ENCODE peak calls at places on chromosomes 5 and 9, in five cellular contexts. One of them, this sample, is unnamed.

GRCh38 chr5:143968071-143968878 is 156.3 kb downstream of the HMHB1 start:
- DNase-seq in OCI-LY7: peak; percentile 36
- DNase-seq in CD8-positive, alpha-beta T cell: no peak
- DNase-seq in BJ: peak; percentile 38
- DNase-seq in AG09309: peak; percentile 82
- DNase-seq in this sample: peak; percentile 34

GRCh38 chr9:70439991-70440706 is 25.7 kb upstream of the KLF9 start:
- DNase-seq in OCI-LY7: no peak
- DNase-seq in CD8-positive, alpha-beta T cell: no peak
- DNase-seq in BJ: no peak
- DNase-seq in AG09309: no peak
- DNase-seq in this sample: no peak

GRCh38 chr5:178121450-178122276 is 8.3 kb downstream of the N4BP3 start:
- DNase-seq in OCI-LY7: peak; percentile 78
- DNase-seq in CD8-positive, alpha-beta T cell: no peak
- DNase-seq in BJ: no peak
- DNase-seq in AG09309: no peak
- DNase-seq in this sample: no peak

GRCh38 chr5:31114817-31115216 is 78.7 kb upstream of the CDH6 start:
- DNase-seq in OCI-LY7: no peak
- DNase-seq in CD8-positive, alpha-beta T cell: no peak
- DNase-seq in BJ: no peak
- DNase-seq in AG09309: no peak
- DNase-seq in this sample: no peak

GRCh38 chr5:32076699-32077695 is 97.1 kb downstream of the GOLPH3 start:
- DNase-seq in OCI-LY7: peak; percentile 68
- DNase-seq in CD8-positive, alpha-beta T cell: peak; percentile 41
- DNase-seq in BJ: no peak
- DNase-seq in AG09309: peak; percentile 8
- DNase-seq in this sample: peak; percentile 10

GRCh38 chr9:106970219-106970975 is 107.4 kb downstream of the ZNF462 start:
- DNase-seq in OCI-LY7: no peak
- DNase-seq in CD8-positive, alpha-beta T cell: no peak
- DNase-seq in BJ: no peak
- DNase-seq in AG09309: no peak
- DNase-seq in this sample: no peak

GRCh38 chr5:112548246-112548982 is 129.3 kb upstream of the EPB41L4A start:
- DNase-seq in OCI-LY7: no peak
- DNase-seq in CD8-positive, alpha-beta T cell: no peak
- DNase-seq in BJ: peak; percentile 25
- DNase-seq in AG09309: peak; percentile 68
- DNase-seq in this sample: no peak

GRCh38 chr5:61280766-61281427 is 51.2 kb upstream of the ZSWIM6 start:
- DNase-seq in OCI-LY7: no peak
- DNase-seq in CD8-positive, alpha-beta T cell: no peak
- DNase-seq in BJ: no peak
- DNase-seq in AG09309: no peak
- DNase-seq in this sample: no peak

GRCh38 chr9:120478208-120478607 is 101.8 kb downstream of the CDK5RAP2 start:
- DNase-seq in OCI-LY7: no peak
- DNase-seq in CD8-positive, alpha-beta T cell: no peak
- DNase-seq in BJ: no peak
- DNase-seq in AG09309: no peak
- DNase-seq in this sample: no peak

GRCh38 chr5:173243808-173244305 is 8.9 kb upstream of the NKX2-5 start:
- DNase-seq in OCI-LY7: no peak
- DNase-seq in CD8-positive, alpha-beta T cell: no peak
- DNase-seq in BJ: no peak
- DNase-seq in AG09309: no peak
- DNase-seq in this sample: no peak

DNA sequence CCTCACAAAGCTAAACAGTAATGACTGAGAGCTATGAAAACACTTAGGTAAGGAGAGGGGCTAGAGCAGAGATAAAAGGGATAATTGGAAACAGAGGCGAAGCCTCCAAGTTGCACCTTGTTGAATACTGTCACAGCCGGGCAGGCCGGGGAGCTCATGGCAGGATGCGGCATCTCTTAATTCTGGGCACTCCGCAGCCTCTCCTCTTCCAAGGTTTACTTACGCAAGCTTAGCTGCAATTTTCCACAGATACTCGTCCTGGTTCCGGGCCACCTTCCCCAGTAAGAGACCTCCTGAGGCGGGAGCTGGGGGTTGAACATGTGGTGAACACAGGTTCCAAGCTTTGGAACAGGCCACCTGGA is 334.9 kb downstream of the CWC27 start:
- DNase-seq in OCI-LY7: no peak
- DNase-seq in CD8-positive, alpha-beta T cell: peak; percentile 23
- DNase-seq in BJ: no peak
- DNase-seq in AG09309: no peak
- DNase-seq in this sample: no peak
- H3K4me3 ChIP-seq in OCI-LY7: peak overlapping the region; percentile 70
- H3K4me3 ChIP-seq in CD8-positive, alpha-beta T cell: peak overlapping the region; percentile 64
- H3K4me3 ChIP-seq in BJ: no peak overlapping the region
- H3K4me3 ChIP-seq in AG09309: no peak overlapping the region
- H3K4me3 ChIP-seq in this sample: peak overlapping the region; percentile 65

DNA sequence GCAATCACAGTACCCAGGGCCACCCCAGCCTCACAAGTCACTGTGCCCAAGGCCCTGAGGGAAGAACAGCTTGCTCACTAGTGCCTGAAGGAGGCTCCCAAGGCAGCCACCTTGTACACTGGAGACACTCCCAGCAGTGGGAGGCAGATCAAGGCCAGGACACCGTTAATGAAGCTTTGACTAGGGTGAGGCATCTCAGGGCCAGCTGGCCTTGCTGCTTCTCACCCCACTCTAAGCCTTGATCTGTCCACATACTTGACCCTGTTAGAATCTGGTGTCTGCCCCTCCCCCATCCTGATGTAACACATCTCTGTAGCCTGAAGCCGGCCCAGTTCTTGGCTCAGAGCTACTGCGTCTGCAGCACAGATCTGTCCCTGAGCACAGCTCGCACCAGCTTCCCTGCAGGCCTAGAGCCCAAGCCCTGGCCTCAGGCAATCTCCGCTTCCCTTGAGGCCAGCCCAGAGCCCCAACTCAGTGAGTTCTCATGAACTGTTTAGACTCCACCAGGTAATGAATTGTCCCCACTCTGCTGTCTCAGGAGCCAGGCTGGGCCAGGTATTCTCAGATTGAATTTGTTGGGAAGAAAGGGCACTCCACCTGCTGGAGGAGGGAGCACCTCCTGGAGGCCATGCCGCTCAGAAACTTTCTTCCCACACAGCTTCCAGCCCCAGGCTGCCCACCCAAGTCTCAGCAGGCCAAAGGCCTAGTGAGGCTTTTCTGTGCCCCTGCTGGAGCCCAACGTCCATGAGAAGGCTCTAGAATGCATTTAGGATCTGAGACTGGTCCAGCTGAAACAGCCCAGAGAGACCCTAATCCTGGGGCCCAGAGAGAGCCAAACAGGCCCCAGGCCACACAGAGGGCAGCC is 13.4 kb upstream of the JADE2 start:
- DNase-seq in OCI-LY7: no peak
- DNase-seq in CD8-positive, alpha-beta T cell: no peak
- DNase-seq in BJ: no peak
- DNase-seq in AG09309: no peak
- DNase-seq in this sample: no peak
- TF ChIP-seq CTCF in OCI-LY7: no peak
- TF ChIP-seq CTCF in CD8-positive, alpha-beta T cell: no peak
- TF ChIP-seq CTCF in BJ: peak; percentile 31
- TF ChIP-seq CTCF in AG09309: no peak
- TF ChIP-seq CTCF in this sample: no peak

GRCh38 chr5:139523635-139524445 is 37.3 kb upstream of the UBE2D2 start:
- DNase-seq in OCI-LY7: no peak
- DNase-seq in CD8-positive, alpha-beta T cell: no peak
- DNase-seq in BJ: no peak
- DNase-seq in AG09309: no peak
- DNase-seq in this sample: no peak
- H3K4me3 ChIP-seq in OCI-LY7: no peak overlapping the region
- H3K4me3 ChIP-seq in CD8-positive, alpha-beta T cell: no peak overlapping the region
- H3K4me3 ChIP-seq in BJ: no peak overlapping the region
- H3K4me3 ChIP-seq in AG09309: no peak overlapping the region
- H3K4me3 ChIP-seq in this sample: no peak overlapping the region

GRCh38 chr9:131276107-131276888 is at the start of gene FAM78A:
- DNase-seq in OCI-LY7: peak; percentile 79
- DNase-seq in CD8-positive, alpha-beta T cell: peak; percentile 53
- DNase-seq in BJ: no peak
- DNase-seq in AG09309: no peak
- DNase-seq in this sample: no peak

GRCh38 chr9:131274674-131275331 is 1.5 kb downstream of the FAM78A start:
- DNase-seq in OCI-LY7: peak; percentile 43
- DNase-seq in CD8-positive, alpha-beta T cell: no peak
- DNase-seq in BJ: no peak
- DNase-seq in AG09309: no peak
- DNase-seq in this sample: no peak

GRCh38 chr9:131273791-131274673 is 2.3 kb downstream of the FAM78A start:
- DNase-seq in OCI-LY7: peak; percentile 59
- DNase-seq in CD8-positive, alpha-beta T cell: no peak
- DNase-seq in BJ: no peak
- DNase-seq in AG09309: no peak
- DNase-seq in this sample: no peak

GRCh38 chr9:131276891-131277672 is 772 bp upstream of the FAM78A start:
- DNase-seq in OCI-LY7: peak; percentile 31
- DNase-seq in CD8-positive, alpha-beta T cell: peak; percentile 51
- DNase-seq in BJ: no peak
- DNase-seq in AG09309: no peak
- DNase-seq in this sample: no peak

DNA sequence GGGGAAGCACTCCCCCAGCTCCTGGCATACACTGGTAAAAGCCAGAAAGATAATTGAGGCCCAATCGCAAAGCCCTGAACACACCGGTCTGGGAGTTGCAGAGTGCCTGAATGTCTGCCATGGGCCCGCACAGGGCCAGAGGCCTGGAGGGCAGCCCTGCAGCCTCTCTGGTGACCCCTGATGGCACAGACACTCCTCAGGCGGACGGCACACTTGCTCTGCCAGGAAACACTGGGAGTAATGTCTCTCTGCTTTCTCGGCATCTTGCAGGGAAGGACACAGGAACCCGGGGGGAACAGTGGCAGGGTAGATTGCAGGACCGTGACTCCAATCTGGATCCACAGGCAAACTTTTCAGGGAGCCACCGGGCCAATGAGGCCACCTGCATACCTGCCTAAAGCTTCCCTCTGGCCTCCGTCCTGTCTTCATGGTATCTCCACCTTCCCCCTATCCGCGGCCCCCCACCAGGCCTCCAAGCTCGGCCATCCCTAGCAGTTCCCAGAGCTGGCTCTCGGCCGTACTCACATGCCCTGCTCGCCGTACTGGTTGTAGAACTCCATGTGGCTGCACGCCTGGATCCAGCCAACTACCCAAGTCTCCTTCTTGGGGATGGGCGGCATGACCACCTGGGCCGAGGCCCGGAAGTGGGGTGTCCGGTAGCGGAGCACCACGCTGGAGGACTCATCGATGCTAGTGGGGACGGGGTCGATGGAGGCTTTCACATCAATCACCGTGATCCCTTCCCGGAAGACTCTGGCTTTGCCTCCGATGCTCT is 791 bp downstream of the FAM78A start:
- DNase-seq in OCI-LY7: peak; percentile 77
- DNase-seq in CD8-positive, alpha-beta T cell: no peak
- DNase-seq in BJ: no peak
- DNase-seq in AG09309: no peak
- DNase-seq in this sample: no peak
- TF ChIP-seq CTCF in OCI-LY7: peak; percentile 70
- TF ChIP-seq CTCF in CD8-positive, alpha-beta T cell: no peak
- TF ChIP-seq CTCF in BJ: no peak
- TF ChIP-seq CTCF in AG09309: no peak
- TF ChIP-seq CTCF in this sample: peak; percentile 58

GRCh38 chr5:59102437-59102836 is 519.6 kb downstream of the RAB3C start:
- DNase-seq in OCI-LY7: no peak
- DNase-seq in CD8-positive, alpha-beta T cell: no peak
- DNase-seq in BJ: no peak
- DNase-seq in AG09309: no peak
- DNase-seq in this sample: no peak

GRCh38 chr5:59099270-59099994 is 516.6 kb downstream of the RAB3C start:
- DNase-seq in OCI-LY7: no peak
- DNase-seq in CD8-positive, alpha-beta T cell: peak; percentile 23
- DNase-seq in BJ: no peak
- DNase-seq in AG09309: peak; percentile 46
- DNase-seq in this sample: no peak

GRCh38 chr5:59098743-59099142 is 515.9 kb downstream of the RAB3C start:
- DNase-seq in OCI-LY7: no peak
- DNase-seq in CD8-positive, alpha-beta T cell: no peak
- DNase-seq in BJ: no peak
- DNase-seq in AG09309: no peak
- DNase-seq in this sample: no peak

GRCh38 chr5:59100875-59101274 is 518.0 kb downstream of the RAB3C start:
- DNase-seq in OCI-LY7: no peak
- DNase-seq in CD8-positive, alpha-beta T cell: no peak
- DNase-seq in BJ: no peak
- DNase-seq in AG09309: no peak
- DNase-seq in this sample: no peak

DNA sequence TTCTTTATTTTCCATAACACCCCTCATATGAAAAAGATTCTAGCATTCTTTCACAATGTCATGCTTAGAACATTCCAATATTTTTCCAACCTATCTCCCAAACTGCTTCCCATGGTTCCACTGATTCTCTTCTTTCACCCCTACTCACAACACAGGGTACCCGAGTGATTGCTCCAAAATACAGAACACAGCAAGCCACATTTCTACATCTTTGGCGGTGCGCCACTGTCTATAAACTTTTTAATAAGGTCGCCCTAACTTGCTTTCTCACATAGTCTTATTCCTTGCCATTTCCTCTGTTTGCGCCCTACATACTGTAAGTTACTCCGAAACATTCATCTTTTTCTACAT is 517.1 kb downstream of the RAB3C start:
- DNase-seq in OCI-LY7: no peak
- DNase-seq in CD8-positive, alpha-beta T cell: no peak
- DNase-seq in BJ: no peak
- DNase-seq in AG09309: no peak
- DNase-seq in this sample: no peak
- H3K4me3 ChIP-seq in OCI-LY7: no peak overlapping the region
- H3K4me3 ChIP-seq in CD8-positive, alpha-beta T cell: no peak overlapping the region
- H3K4me3 ChIP-seq in BJ: no peak overlapping the region
- H3K4me3 ChIP-seq in AG09309: no peak overlapping the region
- H3K4me3 ChIP-seq in this sample: no peak overlapping the region

This sample was measured in GM12864.